ENCODE peak calls at places on chromosomes 7 and 10, in four cellular contexts. H is IMR-90, F is H9, A is mesendoderm. O is an unnamed sample.

GRCh38 chr10:4672199-4672598 is 153.8 kb upstream of the AKR1E2 start:
- DNase-seq in A (no peak), H (no peak), F (no peak), O (no peak)

GRCh38 chr10:18229839-18230238 is 89.6 kb downstream of the CACNB2 start:
- DNase-seq in A (no peak), F (no peak), H (peak; percentile 68), O (no peak)

GRCh38 chr10:69142983-69143382 is 19.0 kb downstream of the VPS26A start:
- DNase-seq in H (no peak), A (no peak), F (no peak), O (no peak)

GRCh38 chr10:115774721-115775120 is 498.3 kb downstream of the GFRA1 start:
- DNase-seq in A (no peak), F (no peak), H (no peak), O (no peak)

GRCh38 chr10:63593576-63593975 is 72.4 kb downstream of the REEP3 start:
- DNase-seq in H (peak; percentile 22), F (no peak), A (no peak), O (no peak)

GRCh38 chr10:30751678-30752331 is 122.3 kb upstream of the LYZL2 start:
- DNase-seq in F (peak; percentile 73), H (peak; percentile 75), A (peak; percentile 70), O (peak; percentile 31)

GRCh38 chr10:74118794-74119193 is 31.8 kb downstream of the AP3M1 start:
- DNase-seq in A (no peak), H (no peak), F (no peak), O (no peak)

GRCh38 chr10:30114401-30114800 is 55.0 kb upstream of the JCAD start:
- DNase-seq in A (no peak), F (no peak), H (no peak), O (no peak)

GRCh38 chr10:116669080-116669479 is 48.3 kb downstream of the PNLIPRP2 start:
- DNase-seq in A (no peak), H (peak; percentile 37), F (peak; percentile 24), O (no peak)

GRCh38 chr7:23928391-23928790 is 218.4 kb downstream of the STK31 start:
- DNase-seq in A (no peak), H (no peak), F (no peak), O (no peak)

GRCh38 chr10:46216836-46217748 is 69.7 kb upstream of the ANTXRL start:
- DNase-seq in A (no peak), F (peak; percentile 19), H (no peak), O (no peak)

GRCh38 chr7:157541796-157542668 is 205.2 kb downstream of the DNAJB6 start:
- DNase-seq in F (no peak), H (no peak), A (no peak), O (no peak)

GRCh38 chr7:157540606-157541294 is 203.9 kb downstream of the DNAJB6 start:
- DNase-seq in F (no peak), H (no peak), A (no peak), O (no peak)

GRCh38 chr7:157542669-157543021 is 205.8 kb downstream of the DNAJB6 start:
- DNase-seq in A (no peak), H (no peak), F (no peak), O (no peak)

GRCh38 chr7:157540020-157540419 is 203.2 kb downstream of the DNAJB6 start:
- DNase-seq in H (no peak), A (no peak), F (no peak), O (no peak)

DNA sequence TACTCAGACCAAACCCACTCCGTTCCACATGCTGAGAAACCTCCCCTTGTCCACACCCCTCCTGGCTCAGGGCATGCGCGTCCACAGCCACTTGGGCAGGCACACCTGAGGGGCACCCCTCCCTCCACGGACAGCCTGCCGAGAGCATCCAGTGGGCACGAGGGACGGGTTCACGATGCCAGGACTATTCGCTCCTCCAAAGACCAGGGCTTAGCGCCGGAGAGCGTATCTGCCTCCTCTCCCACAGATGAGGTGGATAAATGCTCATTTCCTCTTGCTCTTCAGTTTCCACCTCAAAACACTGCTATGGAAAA is 204.4 kb downstream of the DNAJB6 start:
- DNase-seq in F (no peak), A (no peak), H (no peak), O (no peak)
- H3K56ac ChIP-seq in F (no peak overlapping the region), A (no peak overlapping the region), H (no peak overlapping the region), O (no peak overlapping the region)

GRCh38 chr7:26292768-26293560 is 1.3 kb downstream of the SNX10 start:
- DNase-seq in H (no peak), F (peak; percentile 52), A (peak; percentile 55), O (no peak)
- H3K56ac ChIP-seq in H (no peak overlapping the region), F (no peak overlapping the region), A (peak overlapping the region; percentile 53), O (no peak overlapping the region)

DNA sequence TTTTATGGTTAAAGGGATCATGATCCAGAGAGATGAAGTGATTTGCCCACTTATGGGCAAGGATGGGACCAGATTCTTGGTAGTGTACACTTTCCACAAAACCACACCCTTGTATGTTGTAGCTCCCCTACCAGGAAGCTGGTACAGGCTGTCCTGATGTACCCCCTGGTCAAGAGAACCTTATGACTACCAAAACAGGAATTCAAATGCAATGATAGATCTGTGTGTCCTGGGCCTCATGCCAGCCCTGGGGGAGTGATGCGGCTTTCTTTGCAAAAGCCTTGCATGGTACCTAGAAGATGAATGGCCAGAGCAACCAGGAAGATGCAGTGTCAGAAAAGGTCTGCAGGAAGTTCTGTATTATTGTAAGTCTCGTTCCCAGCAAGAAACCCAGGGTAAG is 94.9 kb upstream of the AGK start:
- DNase-seq in F (no peak), H (no peak), A (no peak), O (no peak)
- H3K56ac ChIP-seq in F (no peak overlapping the region), H (no peak overlapping the region), A (no peak overlapping the region), O (no peak overlapping the region)

GRCh38 chr7:155486783-155487508 is 29.0 kb downstream of the EN2 start:
- DNase-seq in H (no peak), F (no peak), A (no peak), O (no peak)

GRCh38 chr7:155488483-155489127 is 30.7 kb downstream of the EN2 start:
- DNase-seq in F (no peak), A (no peak), H (no peak), O (no peak)

GRCh38 chr7:155489862-155490696 is 32.1 kb downstream of the EN2 start:
- DNase-seq in H (no peak), A (no peak), F (peak; percentile 61), O (no peak)

GRCh38 chr7:155489158-155489840 is 31.4 kb downstream of the EN2 start:
- DNase-seq in A (no peak), F (no peak), H (no peak), O (no peak)

GRCh38 chr7:155487509-155488482 is 29.9 kb downstream of the EN2 start:
- DNase-seq in A (no peak), F (no peak), H (no peak), O (no peak)
- H3K56ac ChIP-seq in A (no peak overlapping the region), F (no peak overlapping the region), H (no peak overlapping the region), O (no peak overlapping the region)

DNA sequence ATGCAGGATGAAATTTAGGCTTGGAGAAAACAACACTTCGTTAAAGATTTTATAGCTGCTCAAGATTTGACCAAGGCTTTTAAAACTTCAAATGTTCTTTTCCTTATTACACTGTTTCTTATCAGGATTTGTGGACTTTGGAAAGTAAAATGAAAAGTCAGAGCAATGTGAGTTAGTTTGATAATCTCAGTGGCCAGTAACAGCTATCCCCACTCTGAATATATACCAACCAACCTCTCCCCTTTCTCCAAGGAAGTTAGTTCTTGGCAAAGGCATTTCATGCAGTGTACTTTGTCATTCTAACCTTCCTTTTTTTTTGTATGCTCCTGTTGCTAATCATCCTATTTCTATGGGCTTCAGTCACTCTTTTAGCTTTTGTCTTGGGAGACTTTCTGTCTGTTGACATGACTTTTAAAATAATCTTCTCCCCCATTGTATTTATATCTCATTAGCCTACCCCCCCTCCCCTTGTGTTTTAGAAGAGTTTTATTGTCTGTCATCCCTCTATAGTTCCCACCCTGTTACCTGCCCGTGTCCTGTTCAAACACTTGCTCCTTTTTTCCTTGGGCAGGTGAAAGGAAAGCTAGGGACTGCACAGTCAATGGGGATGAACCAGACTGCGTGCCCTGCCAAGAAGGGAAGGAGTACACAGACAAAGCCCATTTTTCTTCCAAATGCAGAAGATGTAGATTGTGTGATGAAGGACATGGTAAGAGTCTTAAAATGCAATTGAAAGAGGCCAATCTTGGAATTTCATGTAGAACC is 16.7 kb downstream of the FAS start:
- DNase-seq in A (no peak), F (no peak), H (no peak), O (no peak)
- H3K56ac ChIP-seq in A (no peak overlapping the region), F (no peak overlapping the region), H (no peak overlapping the region), O (no peak overlapping the region)

DNA sequence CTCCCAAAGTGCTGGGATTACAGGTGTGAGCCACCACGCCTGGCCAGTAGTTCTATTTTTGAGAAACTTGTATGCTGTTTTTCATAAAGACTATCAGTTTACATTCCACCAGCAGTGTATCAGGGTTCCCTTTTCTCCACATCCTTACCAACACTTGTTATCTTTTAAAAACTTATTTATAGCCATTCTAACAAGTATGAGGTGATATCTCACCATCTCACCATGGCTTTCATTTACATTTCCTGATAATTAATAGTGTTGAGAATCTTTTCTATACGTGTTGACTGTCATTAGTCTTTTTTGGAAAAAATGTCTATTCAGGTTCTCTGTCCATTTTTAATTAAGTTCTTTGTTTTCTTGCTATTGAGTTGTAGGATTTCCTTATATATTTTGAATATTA is 416.1 kb downstream of the NEBL start:
- DNase-seq in F (no peak), A (no peak), H (no peak), O (no peak)
- H3K56ac ChIP-seq in F (no peak overlapping the region), A (no peak overlapping the region), H (no peak overlapping the region), O (no peak overlapping the region)

DNA sequence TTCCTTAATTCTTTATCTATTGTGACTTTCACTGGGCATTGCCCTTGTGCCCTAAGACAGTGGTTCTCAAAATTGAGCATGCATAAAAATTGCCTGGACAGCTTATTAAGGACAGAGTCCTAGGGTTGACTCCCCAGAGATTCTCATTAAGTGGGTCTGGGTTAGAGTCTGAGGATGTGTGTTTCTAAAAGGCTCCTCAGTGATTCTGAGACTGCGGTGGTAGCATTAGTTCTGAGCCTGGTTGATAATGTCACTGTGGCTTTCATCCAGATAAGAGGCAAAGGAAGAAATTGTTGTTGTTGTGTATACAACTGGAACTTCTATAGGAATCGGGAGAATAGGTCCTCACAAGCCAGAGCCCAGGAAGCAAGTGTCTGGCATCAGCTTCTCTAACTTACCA is 1.3 kb downstream of the IFIT2 start:
- DNase-seq in A (no peak), F (no peak), H (no peak), O (no peak)
- H3K56ac ChIP-seq in A (no peak overlapping the region), F (no peak overlapping the region), H (no peak overlapping the region), O (no peak overlapping the region)

DNA sequence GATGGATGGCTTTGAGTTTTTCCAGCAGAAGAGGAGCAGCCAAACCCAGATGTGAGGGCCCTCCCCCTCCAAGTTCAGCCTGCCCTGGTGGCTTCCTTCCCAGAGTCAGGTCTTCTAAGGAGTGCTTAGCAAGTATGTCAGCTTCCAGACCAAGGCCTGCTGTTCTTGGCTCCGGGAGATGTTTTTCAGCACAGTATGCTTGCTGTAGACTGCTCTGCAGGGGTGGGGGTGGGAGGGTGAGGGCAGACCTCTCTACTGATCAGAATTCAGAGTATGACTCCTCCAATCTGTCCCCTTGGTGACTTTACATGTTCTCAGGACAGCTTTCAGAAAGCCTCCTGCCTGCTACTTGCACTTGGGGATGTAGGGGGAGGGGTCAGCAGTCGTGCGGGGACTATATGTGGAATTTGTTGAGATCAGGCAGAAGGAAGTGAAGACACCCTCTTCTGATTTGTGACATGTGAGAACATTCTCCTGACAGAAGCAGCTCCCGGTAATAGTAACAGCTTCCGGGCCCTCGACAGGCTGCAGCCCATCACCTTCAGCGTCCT is 516.4 kb upstream of the ZMIZ1 start:
- DNase-seq in H (peak; percentile 60), A (peak; percentile 72), F (no peak), O (no peak)
- H3K56ac ChIP-seq in H (no peak overlapping the region), A (peak overlapping the region; percentile 60), F (no peak overlapping the region), O (no peak overlapping the region)